ENCODE peak calls at places on chromosome 3, in six cellular contexts. P, Q, N, G, J and R are unnamed samples.

GRCh38 chr3:49519916-49520385 is 34.3 kb upstream of the BSN start:
- DNase-seq in P (no peak), Q (no peak), N (no peak), G (no peak), J (no peak), R (no peak)

GRCh38 chr3:170584585-170585007 is 1.3 kb downstream of the SLC7A14 start:
- DNase-seq in P (peak; percentile 7), Q (no peak), N (peak; percentile 80), G (no peak), J (peak; percentile 42), R (no peak)

GRCh38 chr3:165254812-165255211 is 58.6 kb upstream of the SLITRK3 start:
- DNase-seq in P (no peak), Q (peak; percentile 5), N (no peak), G (no peak), J (peak; percentile 0), R (no peak)

GRCh38 chr3:47318921-47319320 is 36.2 kb downstream of the KLHL18 start:
- DNase-seq in P (no peak), Q (no peak), N (no peak), G (no peak), J (no peak), R (no peak)

GRCh38 chr3:188529228-188529627 is 375.3 kb downstream of the LPP start:
- DNase-seq in P (no peak), Q (no peak), N (no peak), G (no peak), J (no peak), R (no peak)

GRCh38 chr3:24377218-24377993 is 117.2 kb downstream of the THRB start:
- DNase-seq in P (no peak), Q (no peak), N (no peak), G (no peak), J (no peak), R (no peak)

GRCh38 chr3:44682182-44682896 is 30.1 kb upstream of the ZNF502 start:
- DNase-seq in P (no peak), Q (peak; percentile 78), N (no peak), G (no peak), J (no peak), R (no peak)

GRCh38 chr3:133377396-133377795 is 22.5 kb upstream of the BFSP2 start:
- DNase-seq in P (no peak), Q (peak; percentile 18), N (no peak), G (no peak), J (peak; percentile 60), R (no peak)

GRCh38 chr3:13715961-13716360 is 163.9 kb downstream of the WNT7A start:
- DNase-seq in P (no peak), Q (no peak), N (no peak), G (no peak), J (peak; percentile 3), R (no peak)

GRCh38 chr3:15052335-15053242 is 12.5 kb downstream of the MRPS25 start:
- DNase-seq in P (no peak), Q (no peak), N (no peak), G (no peak), J (peak; percentile 41), R (no peak)

GRCh38 chr3:182837855-182838454 is 44.7 kb downstream of the ATP11B start:
- DNase-seq in P (no peak), Q (no peak), N (no peak), G (peak; percentile 25), J (peak; percentile 5), R (no peak)

GRCh38 chr3:130783629-130784028 is 37.0 kb upstream of the PIK3R4 start:
- DNase-seq in P (no peak), Q (no peak), N (no peak), G (no peak), J (no peak), R (no peak)